ENCODE peak calls at places on chromosomes 4 and X, in nine cellular contexts. G is tibial nerve, J is IMR-90, H is K562, L is endothelial cell of umbilical vein, N is heart left ventricle, B is sigmoid colon, T is ovary, D is A549. C is an unnamed sample.

GRCh38 chrX:1323315-1323714 is 13.3 kb upstream of the IL3RA start:
- DNase-seq in H (peak; percentile 33), J (no peak), N (peak; percentile 36), B (no peak), L (peak; percentile 72), G (peak; percentile 15), D (peak; percentile 84), T (no peak), C (peak; percentile 16)

GRCh38 chr4:112896326-112896892 is 153.0 kb upstream of the ANK2 start:
- DNase-seq in N (no peak), J (no peak), B (no peak), G (no peak), L (no peak), T (no peak), D (no peak), H (no peak), C (no peak)

GRCh38 chrX:39688576-39689373 is 409.0 kb downstream of the BCOR start:
- DNase-seq in D (peak; percentile 24), T (peak; percentile 82), L (peak; percentile 18), J (peak; percentile 7), N (peak; percentile 77), G (peak; percentile 8), B (peak; percentile 76), H (peak; percentile 76), C (peak; percentile 57)

GRCh38 chrX:46840946-46841740 is 4.3 kb downstream of the RP2 start:
- DNase-seq in B (no peak), J (no peak), T (no peak), G (no peak), D (no peak), N (no peak), L (peak; percentile 21), H (no peak), C (peak; percentile 21)

GRCh38 chr4:3491681-3492405 is 28.7 kb downstream of the DOK7 start:
- DNase-seq in J (peak; percentile 55), L (no peak), T (no peak), H (no peak), G (no peak), D (no peak), B (no peak), N (no peak), C (no peak)

GRCh38 chrX:118974088-118974907 is at the start of gene LONRF3:
- DNase-seq in N (peak; percentile 66), J (peak; percentile 3), T (peak; percentile 79), B (peak; percentile 94), G (peak; percentile 84), L (peak; percentile 58), H (peak; percentile 37), D (peak; percentile 60), C (peak; percentile 84)

GRCh38 chr4:149493492-149493891 is 322.2 kb downstream of the IQCM start:
- DNase-seq in D (peak; percentile 2), B (no peak), L (no peak), T (no peak), J (no peak), H (no peak), G (no peak), N (no peak), C (no peak)

GRCh38 chr4:114286275-114286674 is 306.8 kb upstream of the ARSJ start:
- DNase-seq in N (no peak), L (no peak), G (no peak), H (no peak), D (no peak), J (peak; percentile 64), B (no peak), T (no peak), C (no peak)

GRCh38 chr4:140865830-140866229 is 109.6 kb upstream of the TBC1D9 start:
- DNase-seq in G (no peak), B (no peak), N (no peak), J (peak; percentile 13), T (no peak), L (no peak), H (no peak), D (no peak), C (no peak)

GRCh38 chrX:40108084-40108958 is 10.6 kb upstream of the BCOR start:
- DNase-seq in H (no peak), D (peak; percentile 88), J (no peak), N (peak; percentile 18), B (peak; percentile 84), L (peak; percentile 75), G (no peak), T (peak; percentile 60), C (peak; percentile 75)

GRCh38 chr4:154277164-154277563 is 214.4 kb downstream of the DCHS2 start:
- DNase-seq in G (no peak), D (no peak), B (no peak), T (no peak), N (no peak), J (no peak), H (no peak), L (no peak), C (no peak)

GRCh38 chr4:155530857-155531256 is 135.8 kb upstream of the GUCY1A1 start:
- DNase-seq in G (no peak), N (no peak), J (no peak), L (no peak), D (no peak), B (no peak), H (no peak), T (no peak), C (no peak)

GRCh38 chr4:7015383-7016035 is 27.7 kb upstream of the TADA2B start:
- DNase-seq in T (no peak), J (no peak), D (no peak), L (no peak), N (no peak), B (no peak), G (no peak), H (no peak), C (no peak)

GRCh38 chr4:69830529-69831269 is 29.2 kb downstream of the SULT1E1 start:
- DNase-seq in J (no peak), G (no peak), B (no peak), N (no peak), L (peak; percentile 64), D (peak; percentile 18), T (no peak), H (no peak), C (peak; percentile 62)
- TF ChIP-seq POLR2A in J (no peak), G (no peak), B (no peak), N (no peak), L (no peak), D (no peak), T (no peak), H (no peak), C (no peak)

GRCh38 chr4:5712931-5713330 is 1.9 kb downstream of the EVC start:
- DNase-seq in H (no peak), N (no peak), B (no peak), L (no peak), D (no peak), G (no peak), J (no peak), T (no peak), C (no peak)

GRCh38 chr4:5710065-5710961 is 688 bp upstream of the EVC start:
- DNase-seq in D (peak; percentile 33), L (peak; percentile 44), H (no peak), J (peak; percentile 18), T (no peak), N (no peak), G (no peak), B (no peak), C (no peak)

GRCh38 chr4:5712517-5712916 is 1.5 kb downstream of the EVC start:
- DNase-seq in T (no peak), H (no peak), J (peak; percentile 81), B (no peak), G (no peak), L (no peak), N (no peak), D (no peak), C (no peak)

GRCh38 chr4:5710962-5711478 is at the start of gene EVC:
- DNase-seq in B (peak; percentile 94), H (peak; percentile 36), L (peak; percentile 67), N (peak; percentile 83), D (peak; percentile 70), J (peak; percentile 74), G (peak; percentile 67), T (peak; percentile 90), C (peak; percentile 72)

GRCh38 chr4:5711479-5712184 is 631 bp downstream of the EVC start:
- DNase-seq in T (peak; percentile 58), G (no peak), H (no peak), D (peak; percentile 55), L (peak; percentile 43), J (peak; percentile 51), B (peak; percentile 77), N (peak; percentile 17), C (peak; percentile 10)
- H3K27ac ChIP-seq in T (no peak overlapping the region), G (peak overlapping the region; percentile 69), H (no peak overlapping the region), D (peak overlapping the region; percentile 84), L (peak overlapping the region; percentile 14), J (peak overlapping the region; percentile 90), B (peak overlapping the region; percentile 85), N (peak overlapping the region; percentile 27), C (peak overlapping the region; percentile 60)

DNA sequence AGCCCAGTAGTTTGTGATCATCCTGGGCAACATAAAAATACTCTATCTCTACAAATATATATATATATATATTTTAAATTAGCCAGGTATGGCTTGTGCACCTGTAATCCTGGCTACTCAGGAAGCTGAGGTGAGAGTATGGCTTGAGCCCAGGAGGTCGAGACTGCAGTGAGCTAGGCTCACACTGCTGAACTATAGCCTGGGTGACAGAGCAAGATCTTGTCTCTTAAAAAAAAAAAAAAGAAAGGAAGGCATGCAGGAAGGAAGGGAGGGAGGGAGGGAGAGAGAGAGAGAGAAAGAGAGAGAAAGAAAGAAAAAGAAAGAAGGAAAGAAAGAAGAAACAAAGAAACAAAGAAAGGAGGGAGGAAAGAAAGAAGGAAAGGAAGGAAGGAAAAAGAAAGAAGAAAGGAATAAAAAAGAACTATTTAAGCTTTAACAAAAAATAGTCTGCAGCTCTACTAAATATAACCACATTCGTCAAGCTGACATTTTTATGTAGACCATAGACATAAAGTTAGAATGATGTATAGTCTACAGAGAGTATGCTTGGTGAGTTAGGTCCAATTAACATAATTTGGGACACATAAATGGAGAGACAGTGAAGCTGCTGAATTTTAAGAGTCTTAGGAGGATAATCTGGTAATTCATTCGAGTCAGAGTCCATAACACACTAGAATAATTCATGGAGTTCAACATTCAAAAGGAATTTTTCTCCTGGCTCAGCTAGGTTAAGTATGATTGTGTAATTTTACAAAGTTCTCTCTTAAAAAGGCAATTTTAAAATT is 111.9 kb downstream of the GLRA3 start:
- DNase-seq in T (no peak), L (no peak), G (no peak), J (no peak), H (no peak), B (no peak), D (no peak), N (no peak), C (no peak)
- TF ChIP-seq POLR2A in T (no peak), L (no peak), G (no peak), J (no peak), H (no peak), B (no peak), D (no peak), N (no peak), C (no peak)

GRCh38 chrX:96713303-96713702 is 28.7 kb downstream of the DIAPH2 start:
- DNase-seq in H (no peak), N (no peak), J (no peak), G (no peak), L (no peak), D (peak; percentile 1), T (no peak), B (no peak), C (no peak)
- H3K27ac ChIP-seq in H (no peak overlapping the region), N (no peak overlapping the region), J (no peak overlapping the region), G (no peak overlapping the region), L (no peak overlapping the region), D (no peak overlapping the region), T (no peak overlapping the region), B (no peak overlapping the region), C (no peak overlapping the region)